ENCODE peak calls at places on chromosomes 7 and 10, in seven cellular contexts. Q is naive thymus-derived CD4-positive, alpha-beta T cell; L is CD4-positive, alpha-beta T cell; X is mammary epithelial cell; M is stimulated activated CD4-positive, alpha-beta T cell treated with anti-CD3 and anti-CD28 coated beads, TNF-alpha, amount 100 ng/mL, for 1 hour; E is mucosa of descending colon; V is lower lobe of right lung. U is an unnamed sample.

GRCh38 chr10:33052476-33052875 is 94.4 kb upstream of the ITGB1 start:
- DNase-seq in M (no peak), V (no peak), L (no peak), X (no peak), E (no peak), Q (no peak), U (no peak)

GRCh38 chr10:103295391-103296044 is 18.6 kb downstream of the INA start:
- DNase-seq in M (no peak), L (no peak), Q (no peak), X (peak; percentile 34), V (no peak), E (no peak), U (no peak)

GRCh38 chr10:24722131-24722675 is 1.5 kb downstream of the ARHGAP21 start:
- DNase-seq in M (no peak), E (no peak), X (peak; percentile 35), L (no peak), V (no peak), Q (peak; percentile 22), U (no peak)

GRCh38 chr10:130042386-130042785 is 68.2 kb downstream of the C10orf143 start:
- DNase-seq in L (no peak), M (no peak), Q (no peak), V (no peak), X (no peak), E (no peak), U (no peak)

GRCh38 chr10:122347162-122347561 is 27.3 kb upstream of the PLEKHA1 start:
- DNase-seq in E (no peak), V (no peak), M (no peak), L (no peak), X (no peak), Q (no peak), U (no peak)

GRCh38 chr10:113576853-113577252 is 24.0 kb downstream of the HABP2 start:
- DNase-seq in L (no peak), V (no peak), X (peak; percentile 11), Q (no peak), E (no peak), M (no peak), U (no peak)

GRCh38 chr7:133207687-133208086 is 45.2 kb upstream of the EXOC4 start:
- DNase-seq in X (no peak), E (no peak), L (no peak), Q (no peak), M (no peak), V (no peak), U (no peak)

GRCh38 chr7:155357573-155358041 is 59.9 kb downstream of the INSIG1 start:
- DNase-seq in X (peak; percentile 55), E (no peak), L (no peak), M (no peak), V (peak; percentile 49), Q (no peak), U (no peak)

GRCh38 chr7:151806938-151807775 is 69.8 kb downstream of the PRKAG2 start:
- DNase-seq in L (no peak), E (no peak), M (no peak), Q (no peak), V (peak; percentile 12), X (no peak), U (peak; percentile 10)

GRCh38 chr7:27203378-27203953 is 3.6 kb upstream of the HOXA13 start:
- DNase-seq in M (no peak), X (no peak), V (no peak), Q (no peak), E (peak; percentile 48), L (no peak), U (no peak)

GRCh38 chr7:158402471-158402870 is 185.2 kb downstream of the PTPRN2 start:
- DNase-seq in Q (no peak), V (no peak), M (no peak), L (no peak), X (no peak), E (no peak), U (no peak)

GRCh38 chr10:59284111-59284975 is 78.0 kb downstream of the FAM13C start:
- DNase-seq in Q (no peak), E (no peak), M (no peak), X (peak; percentile 69), V (no peak), L (no peak), U (no peak)

GRCh38 chr10:35533565-35533964 is 71.6 kb upstream of the GJD4 start:
- DNase-seq in M (no peak), L (no peak), V (no peak), Q (no peak), X (no peak), E (no peak), U (no peak)

GRCh38 chr10:77428776-77429395 is 208.7 kb downstream of the KCNMA1 start:
- DNase-seq in Q (no peak), E (no peak), M (no peak), V (peak; percentile 53), X (peak; percentile 53), L (no peak), U (peak; percentile 62)

GRCh38 chr7:149415391-149416068 is 45.3 kb downstream of the ZNF777 start:
- DNase-seq in V (no peak), M (no peak), E (no peak), Q (no peak), X (no peak), L (no peak), U (no peak)

GRCh38 chr7:31782411-31782991 is 95.5 kb downstream of the PPP1R17 start:
- DNase-seq in V (no peak), X (peak; percentile 69), E (no peak), L (no peak), Q (no peak), M (no peak), U (no peak)

GRCh38 chr10:24885551-24885950 is 66.9 kb downstream of the PRTFDC1 start:
- DNase-seq in E (no peak), M (no peak), X (no peak), Q (no peak), V (no peak), L (no peak), U (no peak)

GRCh38 chr10:21036757-21037156 is 139.6 kb upstream of the NEBL start:
- DNase-seq in M (no peak), V (no peak), X (no peak), E (no peak), L (no peak), Q (no peak), U (no peak)